ENCODE peak calls at places on chromosome 17, in six cellular contexts. R is A549, H is foreskin fibroblast, W is tibial artery, T is thoracic aorta, I is K562. E is an unnamed sample.

GRCh38 chr17:4823373-4824089 is 9.6 kb upstream of the MINK1 start:
- DNase-seq in I (no peak), H (no peak), T (no peak), W (no peak), R (no peak), E (no peak)

GRCh38 chr17:45234641-45235040 is 13.0 kb downstream of the FMNL1 start:
- DNase-seq in R (peak; percentile 66), T (no peak), H (no peak), W (no peak), I (peak; percentile 65), E (no peak)

GRCh38 chr17:65774787-65775186 is 213.3 kb upstream of the AXIN2 start:
- DNase-seq in R (no peak), T (no peak), H (no peak), I (no peak), W (no peak), E (no peak)

GRCh38 chr17:61412860-61413653 is 13.4 kb downstream of the TBX2 start:
- DNase-seq in R (peak; percentile 8), H (no peak), T (no peak), W (peak; percentile 20), I (no peak), E (no peak)

GRCh38 chr17:144936-145670 is 7.7 kb downstream of the SCGB1C2 start:
- DNase-seq in R (no peak), H (no peak), W (no peak), T (no peak), I (no peak), E (no peak)

GRCh38 chr17:40366861-40367518 is 2.5 kb upstream of the GJD3 start:
- DNase-seq in W (peak; percentile 9), R (no peak), H (no peak), T (no peak), I (peak; percentile 5), E (no peak)

GRCh38 chr17:69607162-69607834 is 192.8 kb downstream of the MAP2K6 start:
- DNase-seq in H (peak; percentile 82), I (no peak), T (no peak), R (peak; percentile 85), W (peak; percentile 79), E (peak; percentile 36)

GRCh38 chr17:32519769-32520701 is 33.2 kb downstream of the CDK5R1 start:
- DNase-seq in W (no peak), R (no peak), T (no peak), I (no peak), H (no peak), E (no peak)

GRCh38 chr17:59298512-59298911 is 32.9 kb upstream of the YPEL2 start:
- DNase-seq in H (no peak), I (no peak), R (no peak), T (no peak), W (no peak), E (no peak)

GRCh38 chr17:888998-889401 is 90.6 kb downstream of the NXN start:
- DNase-seq in W (no peak), H (no peak), I (no peak), R (no peak), T (no peak), E (no peak)

GRCh38 chr17:44086364-44087311 is 16.1 kb downstream of the G6PC3 start:
- DNase-seq in I (peak; percentile 96), R (peak; percentile 87), T (peak; percentile 39), W (no peak), H (peak; percentile 94), E (no peak)

GRCh38 chr17:63613663-63614062 is 8.6 kb upstream of the MAP3K3 start:
- DNase-seq in H (no peak), W (no peak), R (no peak), I (no peak), T (no peak), E (no peak)

GRCh38 chr17:6677158-6677831 is 25.7 kb downstream of the C17orf100 start:
- DNase-seq in W (no peak), T (no peak), H (peak; percentile 35), I (no peak), R (no peak), E (no peak)

GRCh38 chr17:48134912-48135480 is 27.4 kb downstream of the SNX11 start:
- DNase-seq in R (no peak), T (no peak), W (no peak), I (no peak), H (no peak), E (no peak)

GRCh38 chr17:45223541-45224528 is 2.1 kb downstream of the FMNL1 start:
- DNase-seq in H (no peak), W (no peak), T (no peak), R (no peak), I (no peak), E (no peak)

GRCh38 chr17:29561541-29562517 is 5.0 kb downstream of the ABHD15 start:
- DNase-seq in H (no peak), T (no peak), R (no peak), I (no peak), W (no peak), E (no peak)

GRCh38 chr17:71631483-71631882 is 489.3 kb upstream of the SOX9 start:
- DNase-seq in W (no peak), H (peak; percentile 64), T (no peak), R (peak; percentile 6), I (no peak), E (no peak)

GRCh38 chr17:48564200-48565023 is 13.7 kb downstream of the HOXB4 start:
- DNase-seq in W (no peak), I (peak; percentile 33), T (no peak), R (no peak), H (no peak), E (no peak)

GRCh38 chr17:66018786-66019185 is 173.1 kb downstream of the CEP112 start:
- DNase-seq in H (no peak), W (no peak), R (no peak), I (no peak), T (no peak), E (no peak)

GRCh38 chr17:69499301-69499700 is 84.8 kb downstream of the MAP2K6 start:
- DNase-seq in T (no peak), H (no peak), W (no peak), I (no peak), R (no peak), E (no peak)

GRCh38 chr17:67647482-67647881 is 70.3 kb upstream of the NOL11 start:
- DNase-seq in R (no peak), W (no peak), T (no peak), I (no peak), H (no peak), E (peak; percentile 72)

GRCh38 chr17:33292981-33293867 is at the start of gene ASIC2:
- DNase-seq in T (no peak), H (peak; percentile 42), I (peak; percentile 38), W (no peak), R (peak; percentile 72), E (no peak)

GRCh38 chr17:28571255-28572122 is at the start of gene PIGS:
- DNase-seq in I (peak; percentile 95), W (peak; percentile 93), H (peak; percentile 92), T (peak; percentile 73), R (peak; percentile 92), E (peak; percentile 74)

GRCh38 chr17:46910179-46910927 is 12.6 kb upstream of the GOSR2 start:
- DNase-seq in H (no peak), T (no peak), W (no peak), R (no peak), I (no peak), E (no peak)

GRCh38 chr17:7982171-7982570 is 20.2 kb upstream of the GUCY2D start:
- DNase-seq in H (peak; percentile 65), W (no peak), R (no peak), I (no peak), T (no peak), E (no peak)

GRCh38 chr17:17141860-17142552 is 64.1 kb downstream of the PLD6 start:
- DNase-seq in W (no peak), R (peak; percentile 63), I (peak; percentile 85), H (peak; percentile 37), T (no peak), E (no peak)

GRCh38 chr17:5203908-5204294 is 12.2 kb upstream of the ZNF594 start:
- DNase-seq in R (peak; percentile 35), H (peak; percentile 64), I (no peak), T (no peak), W (no peak), E (no peak)

GRCh38 chr17:69558796-69559195 is 144.3 kb downstream of the MAP2K6 start:
- DNase-seq in H (no peak), I (no peak), R (no peak), W (no peak), T (no peak), E (no peak)

GRCh38 chr17:13925579-13925978 is 143.7 kb upstream of the COX10 start:
- DNase-seq in R (no peak), I (no peak), T (no peak), W (no peak), H (no peak), E (no peak)

GRCh38 chr17:29150191-29150590 is 30.0 kb downstream of the MYO18A start:
- DNase-seq in I (no peak), W (no peak), T (no peak), R (no peak), H (no peak), E (no peak)

GRCh38 chr17:79664925-79665738 is 54.3 kb upstream of the RBFOX3 start:
- DNase-seq in R (no peak), T (no peak), I (no peak), H (peak; percentile 25), W (peak; percentile 65), E (no peak)

GRCh38 chr17:21689604-21690003 is 2.7 kb upstream of the KCNJ18 start:
- DNase-seq in I (no peak), T (peak; percentile 38), W (peak; percentile 74), H (peak; percentile 4), R (peak; percentile 68), E (no peak)
- TF ChIP-seq CTCF in I (no peak), T (no peak), W (no peak), H (no peak), R (no peak), E (no peak)

GRCh38 chr17:39150104-39150634 is 1.3 kb downstream of the PLXDC1 start:
- DNase-seq in T (no peak), W (no peak), I (no peak), R (no peak), H (no peak), E (no peak)
- H3K4me3 ChIP-seq in T (no peak overlapping the region), W (no peak overlapping the region), I (no peak overlapping the region), R (no peak overlapping the region), H (no peak overlapping the region), E (no peak overlapping the region)

GRCh38 chr17:1899403-1900000 is 69.7 kb downstream of the RPA1 start:
- DNase-seq in I (no peak), W (no peak), T (no peak), H (no peak), R (no peak), E (no peak)
- TF ChIP-seq CTCF in I (no peak), W (no peak), T (peak; percentile 10), H (no peak), R (no peak), E (peak; percentile 8)

GRCh38 chr17:74842599-74843351 is 16.9 kb downstream of the GRIN2C start:
- DNase-seq in H (peak; percentile 65), W (no peak), R (peak; percentile 82), T (no peak), I (peak; percentile 75), E (no peak)

GRCh38 chr17:74840500-74840899 is 19.2 kb downstream of the GRIN2C start:
- DNase-seq in W (no peak), T (no peak), I (no peak), R (no peak), H (no peak), E (no peak)

GRCh38 chr17:74842146-74842598 is 17.5 kb downstream of the GRIN2C start:
- DNase-seq in H (no peak), W (no peak), R (no peak), T (no peak), I (no peak), E (no peak)

GRCh38 chr17:74840989-74841666 is 18.6 kb downstream of the GRIN2C start:
- DNase-seq in T (no peak), I (peak; percentile 67), R (no peak), H (peak; percentile 32), W (peak; percentile 74), E (no peak)

GRCh38 chr17:74843352-74843627 is 16.4 kb downstream of the GRIN2C start:
- DNase-seq in H (no peak), R (no peak), T (no peak), W (no peak), I (no peak), E (no peak)
- H3K4me3 ChIP-seq in H (no peak overlapping the region), R (peak overlapping the region; percentile 50), T (peak overlapping the region; percentile 69), W (peak overlapping the region; percentile 39), I (no peak overlapping the region), E (no peak overlapping the region)